ENCODE peak calls at places on chromosomes 5 and 9, in six cellular contexts. J is mesenchymal stem cell, X is H1, O is neuronal stem cell, G is H9, B is mesendoderm. K is an unnamed sample.

GRCh38 chr5:150804388-150804787 is 25.8 kb downstream of the SMIM3 start:
- DNase-seq in J (no peak), G (no peak), O (no peak), X (no peak), B (no peak), K (no peak)

GRCh38 chr5:11619339-11620028 is 284.8 kb downstream of the CTNND2 start:
- DNase-seq in B (peak), O (no peak), J (no peak), X (no peak), G (no peak), K (no peak)

GRCh38 chr5:95773325-95774059 is 42.4 kb downstream of the RHOBTB3 start:
- DNase-seq in G (no peak), O (no peak), J (peak), B (no peak), X (no peak), K (peak)

GRCh38 chr9:83538890-83539238 is 663 bp upstream of the FRMD3 start:
- DNase-seq in O (no peak), G (no peak), X (no peak), B (no peak), J (no peak), K (no peak)

GRCh38 chr5:174917976-174918554 is 193.7 kb downstream of the MSX2 start:
- DNase-seq in J (no peak), O (no peak), X (no peak), B (no peak), G (no peak), K (no peak)

GRCh38 chr9:134399435-134400056 is 73.3 kb downstream of the RXRA start:
- DNase-seq in O (no peak), X (no peak), G (no peak), B (peak), J (peak), K (peak)

GRCh38 chr9:91027005-91027404 is 225.4 kb downstream of the SYK start:
- DNase-seq in G (no peak), O (no peak), X (no peak), B (no peak), J (no peak), K (no peak)

GRCh38 chr5:95881833-95882232 is 59.3 kb upstream of the GLRX start:
- DNase-seq in X (no peak), J (no peak), O (no peak), B (no peak), G (no peak), K (no peak)

GRCh38 chr5:173155912-173156311 is 11.6 kb downstream of the BNIP1 start:
- DNase-seq in B (no peak), O (no peak), J (no peak), X (no peak), G (no peak), K (peak)

GRCh38 chr5:68225188-68225910 is 9.8 kb downstream of the PIK3R1 start:
- DNase-seq in X (no peak), O (no peak), J (peak), B (no peak), G (no peak), K (peak)

GRCh38 chr9:29021632-29022031 is 1448.4 kb upstream of the C9orf72 start:
- DNase-seq in O (no peak), J (no peak), G (no peak), B (no peak), X (no peak), K (no peak)

GRCh38 chr5:68424799-68425537 is 209.4 kb downstream of the PIK3R1 start:
- DNase-seq in J (peak), X (no peak), B (no peak), O (no peak), G (no peak), K (peak)

GRCh38 chr9:134942011-134942410 is 24.3 kb upstream of the FCN1 start:
- DNase-seq in J (no peak), X (no peak), B (no peak), O (no peak), G (no peak), K (no peak)

GRCh38 chr9:116383956-116384355 is 230.4 kb downstream of the PAPPA start:
- DNase-seq in O (no peak), X (no peak), G (no peak), B (no peak), J (peak), K (peak)

GRCh38 chr5:124888050-124888506 is 141.6 kb upstream of the ZNF608 start:
- DNase-seq in G (no peak), O (no peak), B (peak), J (no peak), X (no peak), K (no peak)

GRCh38 chr5:72244862-72245371 is 75.1 kb downstream of the MRPS27 start:
- DNase-seq in J (peak), O (no peak), G (peak), B (peak), X (no peak), K (peak)

GRCh38 chr5:53381-54174 is 38.4 kb upstream of the PLEKHG4B start:
- DNase-seq in G (peak), O (peak), J (peak), B (peak), X (peak), K (peak)

GRCh38 chr9:133526721-133527321 is 2.1 kb upstream of the MYMK start:
- DNase-seq in O (no peak), G (peak), B (peak), X (no peak), J (peak), K (no peak)

GRCh38 chr5:757931-758697 is 26.4 kb downstream of the ZDHHC11B start:
- DNase-seq in O (peak), J (peak), G (peak), B (peak), X (peak), K (no peak)

GRCh38 chr9:136173648-136174290 is 31.2 kb downstream of the LHX3 start:
- DNase-seq in G (no peak), J (no peak), O (no peak), B (no peak), X (no peak), K (no peak)

DNA sequence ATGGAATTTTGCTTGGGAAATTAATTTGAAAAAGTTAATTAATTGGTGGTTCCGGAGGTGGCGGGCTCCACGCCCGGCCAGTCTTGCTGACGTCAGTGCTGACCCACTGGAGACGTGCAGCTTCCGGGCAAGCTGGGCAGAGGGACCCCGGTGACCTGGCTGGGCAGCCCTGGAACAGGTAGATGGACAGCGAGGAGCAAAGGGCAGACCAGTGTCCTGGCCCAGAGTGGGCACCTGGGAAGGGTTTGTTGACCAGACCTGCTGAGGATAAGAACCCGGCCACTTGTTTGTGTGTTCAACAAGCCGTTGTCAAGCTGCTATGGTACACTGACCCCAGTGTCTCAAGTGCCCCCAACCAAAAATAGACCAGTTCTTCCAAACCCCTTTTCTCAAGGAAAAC is 17.5 kb downstream of the CXXC5 start:
- DNase-seq in J (no peak), G (no peak), B (no peak), X (no peak), O (no peak), K (no peak)
- H3K4ac ChIP-seq in J (no peak), G (no peak), B (no peak), X (no peak), O (no peak), K (no peak)

GRCh38 chr5:55568629-55569512 is 34.1 kb upstream of the PLPP1 start:
- DNase-seq in O (no peak), J (no peak), B (no peak), G (no peak), X (no peak), K (no peak)

GRCh38 chr5:55572600-55572999 is 37.8 kb upstream of the PLPP1 start:
- DNase-seq in O (no peak), J (no peak), X (no peak), G (no peak), B (no peak), K (no peak)

GRCh38 chr5:55570026-55570425 is 35.3 kb upstream of the PLPP1 start:
- DNase-seq in O (peak), B (peak), J (peak), X (no peak), G (no peak), K (peak)

GRCh38 chr5:55572011-55572410 is 37.2 kb upstream of the PLPP1 start:
- DNase-seq in G (no peak), B (peak), O (no peak), X (peak), J (no peak), K (no peak)

DNA sequence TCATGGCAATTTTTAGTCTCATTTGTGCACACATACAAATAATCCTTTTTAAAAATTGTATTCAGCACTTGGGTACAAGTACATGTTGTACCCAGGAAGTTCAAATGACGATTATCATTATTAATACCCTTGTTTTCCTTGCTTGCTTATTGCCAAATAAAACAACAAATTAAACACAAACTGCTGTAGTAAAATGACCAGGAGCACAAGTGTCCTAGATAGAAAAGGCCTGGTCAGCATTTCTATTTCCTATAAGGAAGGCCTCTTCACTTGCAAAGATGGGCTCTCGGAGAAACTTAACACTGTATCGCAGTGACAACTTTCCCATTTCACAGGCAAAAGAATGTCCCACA is 34.7 kb upstream of the PLPP1 start:
- DNase-seq in G (no peak), O (no peak), B (peak), J (no peak), X (no peak), K (no peak)
- H2BK5ac ChIP-seq in G (no peak), O (no peak), B (peak), J (no peak), X (peak), K (no peak)

GRCh38 chr9:92097997-92098482 is 17.2 kb downstream of the SPTLC1 start:
- DNase-seq in J (no peak), O (no peak), G (peak), B (peak), X (no peak), K (peak)
- H3K4ac ChIP-seq in J (no peak), O (no peak), G (no peak), B (no peak), X (no peak), K (no peak)

GRCh38 chr9:129273941-129274709 is 96.1 kb upstream of the IER5L start:
- DNase-seq in B (no peak), O (no peak), J (no peak), G (no peak), X (no peak), K (no peak)
- H2BK5ac ChIP-seq in B (no peak), O (no peak), J (no peak), G (no peak), X (no peak), K (no peak)

GRCh38 chr9:130904070-130905044 is 7.7 kb upstream of the QRFP start:
- DNase-seq in J (no peak), B (no peak), G (no peak), O (no peak), X (no peak), K (no peak)

GRCh38 chr9:130903194-130904069 is 6.8 kb upstream of the QRFP start:
- DNase-seq in O (no peak), X (no peak), B (no peak), J (no peak), G (no peak), K (no peak)

GRCh38 chr9:130901498-130902203 is 5.0 kb upstream of the QRFP start:
- DNase-seq in B (no peak), J (no peak), X (no peak), O (no peak), G (no peak), K (no peak)

GRCh38 chr9:130900701-130901497 is 4.3 kb upstream of the QRFP start:
- DNase-seq in X (no peak), J (no peak), B (no peak), O (no peak), G (no peak), K (no peak)

GRCh38 chr9:130902204-130903185 is 5.9 kb upstream of the QRFP start:
- DNase-seq in B (no peak), J (no peak), X (no peak), O (no peak), G (no peak), K (no peak)
- H3K4ac ChIP-seq in B (no peak), J (no peak), X (peak), O (no peak), G (no peak), K (no peak)

DNA sequence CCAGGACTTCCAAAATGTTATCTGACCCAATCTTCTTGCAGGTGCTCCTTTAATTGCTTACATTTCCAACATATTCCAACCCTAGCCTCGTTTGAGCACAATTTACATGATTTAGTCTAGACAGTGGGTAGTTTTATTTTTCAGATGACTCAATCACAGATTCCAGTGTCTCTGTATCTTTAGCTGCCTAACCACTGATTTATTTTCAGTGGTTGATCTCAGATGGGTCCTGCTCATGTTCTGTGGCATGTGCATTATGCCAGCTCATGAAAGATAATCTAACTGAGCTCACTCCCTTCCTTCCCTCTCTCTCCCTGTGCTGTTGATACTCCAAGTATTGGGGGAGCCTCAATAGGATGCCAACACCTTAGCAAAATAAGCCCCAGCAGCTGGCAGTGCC is 106.1 kb upstream of the ICE1 start:
- DNase-seq in G (no peak), J (no peak), O (no peak), B (no peak), X (no peak), K (no peak)
- H2BK5ac ChIP-seq in G (no peak), J (no peak), O (no peak), B (no peak), X (no peak), K (no peak)

DNA sequence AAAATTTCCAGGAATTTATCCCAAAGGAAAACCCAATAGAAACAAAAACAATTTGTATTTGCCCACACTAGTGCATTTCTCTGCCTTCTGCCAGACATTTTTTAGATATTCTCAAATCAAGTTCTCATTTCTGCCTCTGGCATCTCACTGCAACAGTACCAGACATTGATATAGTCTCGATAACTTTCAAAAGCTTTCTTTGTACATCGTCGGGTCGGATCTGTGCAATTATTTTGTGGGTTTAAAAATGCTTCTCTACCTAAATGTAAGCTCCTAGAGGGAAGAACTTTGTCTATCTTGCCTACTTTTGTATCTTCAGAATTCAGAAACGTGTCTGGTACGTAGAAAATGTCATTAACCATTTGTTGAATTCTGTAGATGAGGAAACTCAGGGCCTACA is 125.5 kb upstream of the LIFR start:
- DNase-seq in X (no peak), G (no peak), J (no peak), B (no peak), O (no peak), K (no peak)
- H3K4ac ChIP-seq in X (no peak), G (no peak), J (no peak), B (no peak), O (no peak), K (no peak)

GRCh38 chr9:2053883-2054845 is 39.0 kb downstream of the SMARCA2 start:
- DNase-seq in O (no peak), B (no peak), X (no peak), J (peak), G (no peak), K (peak)
- H2BK5ac ChIP-seq in O (no peak), B (no peak), X (no peak), J (no peak), G (no peak), K (no peak)

DNA sequence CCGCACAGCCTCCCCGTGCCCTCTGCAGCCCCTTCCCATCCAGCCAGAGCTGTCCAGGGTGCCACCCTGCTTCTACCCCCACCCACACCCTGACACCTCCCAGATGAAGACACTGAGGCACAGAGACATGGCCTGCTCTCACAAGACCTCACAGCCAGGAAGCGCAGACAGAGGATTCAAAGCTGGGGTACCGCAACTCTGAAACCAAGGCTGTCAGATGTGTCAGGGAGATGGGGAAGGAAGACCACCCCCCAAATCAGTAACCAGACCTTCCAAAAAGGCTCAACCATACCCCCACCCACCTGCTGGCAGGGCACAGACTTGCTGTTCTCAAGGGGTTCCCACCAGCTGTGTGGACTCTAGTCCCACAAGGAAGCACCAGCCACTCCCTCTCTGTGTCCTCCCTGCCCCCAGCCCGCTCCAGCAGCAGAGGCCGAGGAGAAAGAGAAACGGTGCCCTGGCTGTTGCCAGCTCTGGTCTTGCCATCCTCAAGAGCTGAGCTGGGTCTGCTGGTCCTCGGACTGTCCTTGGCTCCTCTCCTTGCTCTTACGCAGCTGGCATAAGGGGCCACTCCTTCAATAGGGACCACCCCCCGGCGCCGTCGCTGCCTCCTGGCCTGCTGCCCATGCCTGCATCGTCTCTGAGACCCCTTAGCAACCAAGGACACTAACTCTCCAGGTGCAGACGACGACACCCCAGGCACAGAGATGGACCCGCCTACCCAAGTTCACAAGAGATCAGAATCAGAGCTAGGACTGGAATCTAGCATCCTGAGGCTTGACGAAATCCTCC is 700 bp downstream of the AKNA start:
- DNase-seq in O (no peak), X (no peak), B (no peak), G (no peak), J (peak), K (peak)
- H3K4ac ChIP-seq in O (no peak), X (peak), B (no peak), G (no peak), J (peak), K (peak)

DNA sequence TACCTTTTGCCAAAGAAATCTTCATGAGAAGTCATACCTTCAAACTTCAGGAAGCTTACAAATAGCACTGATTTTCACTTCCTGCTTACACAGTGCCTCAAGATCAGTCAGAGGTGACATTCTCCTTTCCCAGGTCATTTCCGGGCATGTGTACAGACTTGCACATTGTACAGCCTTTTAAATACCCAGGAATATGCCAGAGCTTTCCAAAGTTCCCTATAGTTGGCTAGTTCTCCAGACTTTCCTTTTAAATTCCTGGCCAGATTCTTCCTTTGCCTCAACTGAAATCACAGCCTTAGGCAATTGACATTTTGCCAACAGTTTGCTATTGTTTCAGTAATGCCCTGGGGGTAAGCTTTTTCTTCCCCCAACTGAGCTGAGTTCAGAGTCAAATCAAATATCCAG is 47.2 kb downstream of the RFX3 start:
- DNase-seq in J (peak), O (no peak), X (no peak), G (no peak), B (peak), K (no peak)
- H2BK5ac ChIP-seq in J (no peak), O (no peak), X (no peak), G (no peak), B (no peak), K (no peak)